ENCODE peak calls at places on chromosomes 11 and 22, in nine cellular contexts. O, L, X, F, V, Y, R, K and W are unnamed samples.

GRCh38 chr11:2702771-2703486 is 3.1 kb upstream of the KCNQ1OT1 start:
- DNase-seq in K (no peak), Y (no peak), V (no peak), R (no peak), X (no peak), F (peak; percentile 5), O (no peak), L (no peak), W (no peak)

GRCh38 chr11:66325140-66325754 is 8.4 kb upstream of the CD248 start:
- DNase-seq in O (peak; percentile 71), X (no peak), Y (no peak), K (no peak), V (no peak), L (no peak), R (no peak), F (no peak), W (no peak)

GRCh38 chr11:18105802-18106574 is at the start of gene SAAL1:
- DNase-seq in R (peak; percentile 77), V (peak; percentile 67), O (peak; percentile 91), Y (peak; percentile 88), F (peak; percentile 87), L (peak; percentile 90), K (peak; percentile 25), X (peak; percentile 90), W (peak; percentile 95)

GRCh38 chr22:47129902-47130301 is 367.5 kb downstream of the TBC1D22A start:
- DNase-seq in F (peak; percentile 7), O (no peak), X (no peak), R (peak; percentile 80), L (peak; percentile 89), Y (peak; percentile 87), K (no peak), V (no peak), W (no peak)

GRCh38 chr11:116535120-116535519 is 237.7 kb downstream of the BUD13 start:
- DNase-seq in X (no peak), K (no peak), O (no peak), R (no peak), F (no peak), Y (no peak), L (no peak), V (no peak), W (no peak)

GRCh38 chr22:49767355-49768062 is 60.2 kb downstream of the BRD1 start:
- DNase-seq in L (peak; percentile 13), O (peak; percentile 40), Y (no peak), V (peak; percentile 57), X (no peak), F (peak; percentile 7), K (no peak), R (peak; percentile 59), W (no peak)

GRCh38 chr22:10727393-10727792 is 4800.6 kb upstream of the OR11H1 start:
- DNase-seq in L (no peak), Y (no peak), K (no peak), X (no peak), O (no peak), V (no peak), F (no peak), R (no peak), W (no peak)

GRCh38 chr11:131064373-131064991 is 148.2 kb upstream of the SNX19 start:
- DNase-seq in O (peak; percentile 58), X (peak; percentile 51), L (peak; percentile 25), Y (peak; percentile 30), K (no peak), R (peak; percentile 82), F (peak; percentile 25), V (peak; percentile 70), W (peak; percentile 74)

GRCh38 chr11:115054541-115055538 is 376.5 kb downstream of the NXPE2 start:
- DNase-seq in L (no peak), O (no peak), R (no peak), F (peak; percentile 42), V (peak; percentile 3), K (no peak), X (peak; percentile 44), Y (no peak), W (no peak)

GRCh38 chr11:22346283-22346682 is 8.1 kb downstream of the SLC17A6 start:
- DNase-seq in V (no peak), Y (no peak), F (no peak), O (no peak), K (no peak), X (no peak), R (no peak), L (no peak), W (no peak)

GRCh38 chr22:43857367-43857766 is 4.9 kb downstream of the SULT4A1 start:
- DNase-seq in V (no peak), O (no peak), X (no peak), R (no peak), L (no peak), Y (no peak), K (no peak), F (no peak), W (no peak)
- TF ChIP-seq CTCF in V (no peak), O (no peak), X (no peak), R (no peak), L (no peak), Y (no peak), K (no peak), F (no peak), W (no peak)

GRCh38 chr11:35174666-35175065 is 35.7 kb downstream of the CD44 start:
- DNase-seq in L (no peak), Y (no peak), R (peak; percentile 46), V (peak; percentile 90), X (no peak), K (no peak), O (peak; percentile 31), F (no peak), W (no peak)

GRCh38 chr11:35171226-35171625 is 32.3 kb downstream of the CD44 start:
- DNase-seq in Y (no peak), X (no peak), V (no peak), R (no peak), L (no peak), O (no peak), K (no peak), F (no peak), W (no peak)

GRCh38 chr11:35170503-35170902 is 31.5 kb downstream of the CD44 start:
- DNase-seq in V (no peak), O (no peak), R (no peak), L (no peak), Y (no peak), F (no peak), X (no peak), K (no peak), W (no peak)

GRCh38 chr11:35173011-35173511 is 34.1 kb downstream of the CD44 start:
- DNase-seq in Y (peak; percentile 72), F (no peak), O (no peak), K (no peak), X (no peak), L (peak; percentile 66), R (peak; percentile 35), V (peak; percentile 42), W (no peak)

DNA sequence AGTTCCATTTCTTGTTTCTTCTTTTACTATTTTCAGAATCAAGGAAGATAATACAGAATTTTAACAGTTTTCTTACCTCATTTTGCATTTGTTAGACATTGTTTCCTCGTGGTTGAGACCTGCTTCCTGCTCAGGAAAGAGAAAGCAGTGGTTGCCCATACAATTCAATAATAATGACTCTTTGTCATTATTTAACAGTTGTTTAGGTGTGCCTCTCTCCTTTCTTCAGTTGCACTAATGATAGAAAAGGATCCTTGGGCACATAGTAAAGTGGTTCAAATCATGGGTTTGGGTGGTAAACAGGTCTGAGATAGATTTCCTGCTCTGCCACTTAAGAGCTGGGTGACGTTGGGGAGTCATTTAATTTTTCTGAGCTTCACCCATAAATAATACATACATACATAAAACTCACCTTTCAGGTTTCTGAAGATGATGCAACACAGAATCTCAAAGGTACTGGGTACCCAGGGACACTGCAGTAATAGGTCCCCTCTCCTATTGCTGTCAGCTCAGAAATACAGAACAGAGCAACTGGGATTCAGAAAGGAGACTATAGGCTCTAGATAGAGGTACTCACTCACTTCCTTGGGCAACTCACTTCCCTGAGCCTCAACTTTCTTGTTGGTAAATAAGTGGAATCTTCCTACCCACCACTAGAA is 34.8 kb downstream of the CD44 start:
- DNase-seq in V (no peak), O (no peak), Y (no peak), R (peak; percentile 60), X (no peak), L (no peak), K (no peak), F (no peak), W (no peak)
- H3K4me1 ChIP-seq in V (peaks cover 32% of the 10 kb centered on the region), O (peaks cover 43% of the 10 kb centered on the region), Y (peaks cover 11% of the 10 kb centered on the region), R (peaks cover 48% of the 10 kb centered on the region), X (peaks cover 7% of the 10 kb centered on the region), L (peaks cover 32% of the 10 kb centered on the region), K (peaks cover 47% of the 10 kb centered on the region), F (peaks cover 28% of the 10 kb centered on the region), W (peaks cover 26% of the 10 kb centered on the region)

DNA sequence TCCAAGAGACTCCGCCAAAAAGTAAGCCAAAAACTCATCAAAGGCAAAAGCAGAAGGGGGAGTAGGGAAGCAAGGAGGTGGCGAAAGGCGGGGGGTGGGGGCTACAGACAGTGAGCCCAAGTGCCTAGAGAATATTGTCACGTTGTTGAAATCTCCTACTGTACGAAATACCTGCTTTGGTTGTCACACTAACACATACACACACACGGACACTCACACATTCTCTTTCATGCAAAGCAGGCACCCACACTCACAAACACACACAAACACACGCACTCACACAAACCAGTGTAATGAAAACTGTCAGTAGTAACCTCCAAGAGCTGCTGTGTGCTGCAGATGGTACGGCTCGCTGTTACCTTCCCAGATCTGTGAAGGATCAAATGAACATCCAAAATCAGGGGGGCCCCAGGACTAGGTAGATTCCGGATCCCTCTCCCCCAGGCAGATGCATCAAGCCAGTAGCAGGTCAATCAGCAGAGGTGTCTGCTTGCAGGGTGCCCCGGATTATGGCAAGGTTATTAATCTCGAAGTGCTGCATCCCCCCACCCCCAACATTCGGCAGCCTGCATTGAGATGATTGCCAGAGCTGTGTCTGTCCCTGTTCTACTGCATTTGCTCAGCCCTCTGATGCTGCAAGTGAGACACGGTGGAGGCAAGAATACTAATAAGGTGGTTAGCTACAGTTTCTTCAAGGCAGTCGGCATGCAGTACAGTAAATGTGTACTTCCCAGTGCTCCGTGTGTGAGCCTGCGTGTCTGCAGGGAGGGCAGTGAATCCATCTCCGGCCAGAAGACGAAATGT is at the start of gene LRRC4C:
- DNase-seq in X (no peak), R (peak; percentile 3), O (no peak), F (no peak), V (no peak), L (no peak), K (no peak), Y (no peak), W (no peak)
- H3K4me3 ChIP-seq in X (no peak within 1 kb of the TSS), R (peak within 1 kb of the TSS; percentile 62), O (no peak within 1 kb of the TSS), F (no peak within 1 kb of the TSS), V (no peak within 1 kb of the TSS), L (no peak within 1 kb of the TSS), K (no peak within 1 kb of the TSS), Y (no peak within 1 kb of the TSS), W (no peak within 1 kb of the TSS)

DNA sequence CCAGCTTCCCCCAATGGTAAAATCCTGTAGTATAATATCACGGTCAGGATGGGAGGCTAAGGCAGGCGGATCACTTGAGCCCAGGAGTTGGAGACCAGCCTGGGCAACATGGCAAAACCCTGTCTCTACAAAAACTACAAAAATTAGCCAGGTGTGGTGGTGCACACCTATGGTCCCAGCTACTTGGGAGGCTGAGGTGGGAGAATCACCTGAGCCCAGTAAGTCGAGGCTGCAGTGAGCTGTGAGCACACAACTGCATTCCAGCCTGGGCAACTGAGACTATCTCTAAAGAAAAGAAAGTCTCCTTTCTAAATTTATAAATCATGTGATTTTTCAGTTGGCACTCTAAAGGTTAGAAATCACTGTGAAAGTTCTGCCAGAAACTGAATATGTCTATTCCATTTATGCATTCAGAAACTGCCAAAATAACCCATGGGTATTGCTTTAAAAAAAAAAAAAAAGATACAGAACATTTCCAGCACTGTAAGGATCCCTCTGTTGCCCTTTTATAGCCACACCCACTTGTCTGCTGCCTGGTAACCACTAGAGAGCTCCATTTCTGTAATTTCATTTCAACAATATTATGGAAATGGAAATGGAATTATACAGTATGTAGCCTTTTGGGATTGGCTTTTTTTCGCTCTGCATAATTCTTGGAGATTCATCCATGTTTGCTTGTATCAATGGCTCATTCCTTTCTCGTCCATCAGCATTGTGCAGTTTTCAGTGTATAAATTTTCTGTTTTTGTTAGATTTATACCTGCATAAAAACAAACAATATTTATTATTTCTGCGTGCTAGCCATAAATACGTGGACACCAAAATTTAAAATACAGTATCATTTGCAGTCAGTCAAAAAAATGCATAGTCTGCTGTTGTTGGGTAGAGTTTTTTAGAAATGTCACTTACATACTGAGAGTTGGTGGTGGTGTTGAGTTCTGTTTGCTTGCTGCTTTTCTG is 9.4 kb downstream of the CDC45 start:
- DNase-seq in O (no peak), R (peak; percentile 13), Y (no peak), L (no peak), K (no peak), X (no peak), V (peak; percentile 23), F (no peak), W (no peak)
- TF ChIP-seq CTCF in O (peak; percentile 21), R (no peak), Y (no peak), L (no peak), K (no peak), X (no peak), V (peak; percentile 12), F (peak; percentile 21), W (no peak)